ENCODE peak calls at places on chromosome 14, in five cellular contexts. J, X, H, M and Y are unnamed samples.
A peak's percentile ranks its signal among the peaks of the same experiment; 100 is the strongest.

GRCh38 chr14:104864267-104865068 is 600 bp upstream of the CEP170B start:
- DNase-seq in J (peak; percentile 70), X (no peak), H (peak; percentile 85), M (peak; percentile 29), Y (no peak)

GRCh38 chr14:56333361-56334279 is 215.4 kb downstream of the PELI2 start:
- DNase-seq in J (peak; percentile 77), X (peak; percentile 93), H (peak; percentile 13), M (no peak), Y (no peak)

GRCh38 chr14:71243697-71244096 is 336.4 kb downstream of the PCNX1 start:
- DNase-seq in J (no peak), X (peak; percentile 93), H (no peak), M (no peak), Y (no peak)

GRCh38 chr14:95365401-95365800 is 45.7 kb upstream of the CLMN start:
- DNase-seq in J (peak; percentile 26), X (no peak), H (no peak), M (no peak), Y (no peak)

GRCh38 chr14:94598816-94599655 is 13.2 kb upstream of the SERPINA3 start:
- DNase-seq in J (peak; percentile 98), X (peak; percentile 97), H (peak; percentile 100), M (no peak), Y (no peak)

GRCh38 chr14:102362084-102362483 is 606 bp downstream of the CINP start:
- DNase-seq in J (no peak), X (peak; percentile 57), H (no peak), M (no peak), Y (peak; percentile 57)

GRCh38 chr14:69859591-69859990 is 19.6 kb upstream of the SMOC1 start:
- DNase-seq in J (no peak), X (no peak), H (no peak), M (no peak), Y (no peak)

GRCh38 chr14:35385042-35385839 is 19.3 kb downstream of the NFKBIA start:
- DNase-seq in J (peak; percentile 89), X (peak; percentile 93), H (peak; percentile 85), M (peak; percentile 64), Y (no peak)

GRCh38 chr14:69014829-69015259 is 35.7 kb upstream of the ACTN1 start:
- DNase-seq in J (no peak), X (peak; percentile 34), H (no peak), M (no peak), Y (no peak)

GRCh38 chr14:88790501-88791251 is 2.1 kb downstream of the EML5 start:
- DNase-seq in J (no peak), X (no peak), H (no peak), M (no peak), Y (no peak)

GRCh38 chr14:68362841-68363240 is 430.0 kb downstream of the ZFP36L1 start:
- DNase-seq in J (no peak), X (no peak), H (no peak), M (no peak), Y (no peak)

DNA sequence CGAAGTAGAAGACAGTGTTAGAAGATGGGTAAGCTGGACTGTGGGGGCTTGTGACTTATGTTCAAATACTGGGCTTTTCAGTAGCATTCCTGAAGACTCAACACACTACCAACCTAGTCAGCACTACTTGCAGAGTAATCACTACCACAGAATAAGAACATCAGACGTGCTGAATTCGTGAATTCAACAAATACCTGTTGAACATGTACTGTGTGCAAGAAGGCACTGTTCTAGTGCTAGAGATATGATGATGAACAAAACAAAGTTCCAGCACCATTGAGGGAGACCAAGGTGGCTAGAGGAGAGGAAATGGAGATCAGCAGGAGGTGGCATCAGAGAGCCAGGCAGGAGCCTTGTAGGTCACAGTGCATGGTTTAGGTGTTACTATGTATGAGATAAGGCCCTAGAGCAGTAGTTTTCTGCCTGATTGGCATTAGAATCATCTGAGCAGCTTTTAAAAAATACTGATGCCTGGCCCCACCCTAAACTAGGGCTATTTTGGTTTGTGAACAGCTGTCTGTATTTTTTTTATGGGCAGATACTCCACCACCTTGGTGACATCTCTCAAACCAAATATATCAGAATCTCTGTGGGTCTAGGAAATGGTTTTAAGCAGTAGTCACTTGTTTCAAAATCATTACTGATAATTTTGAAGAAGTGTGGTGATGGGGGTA is 26.8 kb downstream of the FERMT2 start:
- DNase-seq in J (peak; percentile 33), X (no peak), H (peak; percentile 43), M (no peak), Y (no peak)
- TF ChIP-seq SMC3 in J (peak; percentile 44), X (no peak), H (peak; percentile 68), M (no peak), Y (peak; percentile 46)

DNA sequence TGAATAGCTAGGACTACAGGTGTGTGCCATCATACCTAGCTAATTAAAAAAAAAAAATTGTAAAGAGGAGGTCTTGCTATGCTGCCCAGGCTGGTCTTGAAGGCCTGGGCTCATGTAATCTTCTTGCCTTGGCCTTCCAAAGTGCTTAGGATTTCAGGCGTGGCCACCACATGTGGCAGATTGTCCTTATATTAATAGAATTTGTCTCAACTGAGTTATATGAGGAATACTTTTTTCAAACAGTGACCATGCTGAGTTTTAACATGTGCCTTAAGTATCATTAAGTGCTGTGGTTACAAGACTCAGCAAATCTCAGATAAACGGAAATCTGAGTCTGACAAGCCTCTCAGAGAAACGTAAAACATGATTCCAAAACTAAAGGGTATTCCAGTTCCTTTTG is 83.2 kb upstream of the FERMT2 start:
- DNase-seq in J (no peak), X (no peak), H (no peak), M (no peak), Y (no peak)
- TF ChIP-seq POLR2A in J (no peak), X (no peak), H (no peak), M (no peak), Y (no peak)

GRCh38 chr14:55066223-55066622 is 14.8 kb downstream of the MAPK1IP1L start:
- DNase-seq in J (no peak), X (no peak), H (no peak), M (no peak), Y (no peak)
- TF ChIP-seq SMC3 in J (no peak), X (no peak), H (no peak), M (no peak), Y (no peak)

GRCh38 chr14:49977126-49977841 is 84.4 kb downstream of the ARF6 start:
- DNase-seq in J (no peak), X (no peak), H (no peak), M (peak; percentile 37), Y (no peak)
- TF ChIP-seq POLR2A in J (no peak), X (no peak), H (no peak), M (no peak), Y (peak; percentile 58)

GRCh38 chr14:75184039-75184438 is 7.6 kb upstream of the TMED10 start:
- DNase-seq in J (no peak), X (no peak), H (no peak), M (no peak), Y (no peak)

GRCh38 chr14:75181426-75182062 is 5.1 kb upstream of the TMED10 start:
- DNase-seq in J (no peak), X (no peak), H (peak; percentile 33), M (no peak), Y (no peak)

GRCh38 chr14:75184447-75184846 is 8.0 kb upstream of the TMED10 start:
- DNase-seq in J (no peak), X (peak; percentile 57), H (no peak), M (no peak), Y (peak; percentile 17)

GRCh38 chr14:75183225-75183624 is 6.8 kb upstream of the TMED10 start:
- DNase-seq in J (no peak), X (no peak), H (no peak), M (no peak), Y (no peak)

GRCh38 chr14:75182820-75183219 is 6.4 kb upstream of the TMED10 start:
- DNase-seq in J (no peak), X (peak; percentile 71), H (peak; percentile 50), M (no peak), Y (no peak)
- TF ChIP-seq SMC3 in J (no peak), X (no peak), H (no peak), M (no peak), Y (no peak)